ENCODE peak calls at places on chromosome X, in five cellular contexts. G is H9; A is CD8-positive, alpha-beta memory T cell; F is tibial nerve; R is transverse colon. V is an unnamed sample.

GRCh38 chrX:2698604-2699003 is 7.5 kb downstream of the CD99 start:
- DNase-seq in G (no peak), F (no peak), A (no peak), R (no peak), V (no peak)

GRCh38 chrX:31604629-31605221 is 532.9 kb upstream of the FTHL17 start:
- DNase-seq in G (no peak), A (no peak), F (no peak), R (no peak), V (no peak)

GRCh38 chrX:122500556-122500955 is 683.5 kb upstream of the GRIA3 start:
- DNase-seq in G (no peak), R (no peak), A (no peak), F (no peak), V (no peak)

GRCh38 chrX:38664285-38664684 is 102.9 kb downstream of the TSPAN7 start:
- DNase-seq in G (no peak), A (no peak), F (peak; percentile 8), R (no peak), V (no peak)

GRCh38 chrX:134753185-134754008 is 95.1 kb upstream of the PLAC1 start:
- DNase-seq in F (no peak), G (no peak), R (no peak), A (no peak), V (no peak)

GRCh38 chrX:29231800-29232199 is 644.6 kb downstream of the IL1RAPL1 start:
- DNase-seq in G (no peak), R (no peak), F (no peak), A (no peak), V (no peak)

GRCh38 chrX:58025979-58026378 is 115.7 kb upstream of the ZXDA start:
- DNase-seq in G (no peak), F (peak; percentile 39), R (peak; percentile 27), A (peak; percentile 5), V (no peak)

GRCh38 chrX:70129811-70130210 is 3.4 kb upstream of the IGBP1 start:
- DNase-seq in A (no peak), R (no peak), F (no peak), G (no peak), V (no peak)

GRCh38 chrX:142804085-142804484 is 221.6 kb upstream of the SPANXN4 start:
- DNase-seq in F (no peak), R (no peak), G (peak; percentile 47), A (no peak), V (no peak)

GRCh38 chrX:104137496-104137895 is 19.3 kb downstream of the SLC25A53 start:
- DNase-seq in A (no peak), R (no peak), F (no peak), G (no peak), V (no peak)

GRCh38 chrX:66020578-66021406 is 19.1 kb downstream of the VSIG4 start:
- DNase-seq in A (no peak), G (no peak), F (no peak), R (no peak), V (no peak)

GRCh38 chrX:63514575-63514967 is 163.4 kb upstream of the SPIN4 start:
- DNase-seq in A (no peak), F (no peak), R (no peak), G (no peak), V (no peak)

GRCh38 chrX:115591856-115592842 is 31.2 kb downstream of the PLS3 start:
- DNase-seq in G (no peak), R (no peak), A (no peak), F (no peak), V (no peak)

GRCh38 chrX:42096262-42096939 is 173.0 kb upstream of the CASK start:
- DNase-seq in R (no peak), F (no peak), A (no peak), G (no peak), V (no peak)

GRCh38 chrX:46758163-46758955 is 559 bp downstream of the SLC9A7 start:
- DNase-seq in A (no peak), R (peak; percentile 12), F (no peak), G (peak; percentile 35), V (no peak)

GRCh38 chrX:137568741-137569469 is 3.0 kb downstream of the ZIC3 start:
- DNase-seq in R (no peak), A (no peak), G (peak; percentile 31), F (no peak), V (no peak)

GRCh38 chrX:72045552-72046277 is 86.0 kb downstream of the RTL5 start:
- DNase-seq in G (peak; percentile 78), R (no peak), A (no peak), F (no peak), V (no peak)

GRCh38 chrX:72050011-72050410 is 81.7 kb downstream of the RTL5 start:
- DNase-seq in F (no peak), G (no peak), R (no peak), A (no peak), V (no peak)

GRCh38 chrX:72048515-72049455 is 82.9 kb downstream of the RTL5 start:
- DNase-seq in G (no peak), R (peak; percentile 31), A (no peak), F (no peak), V (no peak)

GRCh38 chrX:72045141-72045540 is 86.6 kb downstream of the RTL5 start:
- DNase-seq in F (no peak), R (no peak), G (no peak), A (no peak), V (no peak)

DNA sequence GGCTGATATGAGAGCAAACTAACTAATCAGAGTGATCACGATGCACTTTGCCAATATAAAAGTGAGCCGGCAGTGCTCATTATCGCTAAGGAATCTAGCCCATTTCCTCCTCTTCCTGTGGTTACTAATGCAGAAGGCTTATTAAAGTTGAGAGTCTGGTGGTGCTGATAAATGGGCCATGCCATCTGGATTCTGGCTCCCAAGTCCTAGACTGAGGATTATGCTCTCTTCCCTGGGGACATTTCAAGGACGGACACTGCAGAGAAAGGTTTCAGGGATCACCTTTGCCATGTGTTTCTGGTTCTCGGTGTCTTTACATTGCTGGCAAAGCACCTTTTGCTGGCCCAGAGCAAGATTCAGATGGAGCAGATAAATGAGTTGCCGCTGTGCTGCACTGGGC is 85.3 kb downstream of the RTL5 start:
- DNase-seq in A (no peak), R (no peak), G (no peak), F (no peak), V (no peak)
- H3K27ac ChIP-seq in A (no peak overlapping the region), R (no peak overlapping the region), G (peak overlapping the region; percentile 82), F (no peak overlapping the region), V (no peak overlapping the region)

GRCh38 chrX:109714340-109714958 is 18.6 kb downstream of the ACSL4 start:
- DNase-seq in G (no peak), A (no peak), F (no peak), R (no peak), V (no peak)
- H3K27ac ChIP-seq in G (no peak overlapping the region), A (no peak overlapping the region), F (no peak overlapping the region), R (no peak overlapping the region), V (no peak overlapping the region)

DNA sequence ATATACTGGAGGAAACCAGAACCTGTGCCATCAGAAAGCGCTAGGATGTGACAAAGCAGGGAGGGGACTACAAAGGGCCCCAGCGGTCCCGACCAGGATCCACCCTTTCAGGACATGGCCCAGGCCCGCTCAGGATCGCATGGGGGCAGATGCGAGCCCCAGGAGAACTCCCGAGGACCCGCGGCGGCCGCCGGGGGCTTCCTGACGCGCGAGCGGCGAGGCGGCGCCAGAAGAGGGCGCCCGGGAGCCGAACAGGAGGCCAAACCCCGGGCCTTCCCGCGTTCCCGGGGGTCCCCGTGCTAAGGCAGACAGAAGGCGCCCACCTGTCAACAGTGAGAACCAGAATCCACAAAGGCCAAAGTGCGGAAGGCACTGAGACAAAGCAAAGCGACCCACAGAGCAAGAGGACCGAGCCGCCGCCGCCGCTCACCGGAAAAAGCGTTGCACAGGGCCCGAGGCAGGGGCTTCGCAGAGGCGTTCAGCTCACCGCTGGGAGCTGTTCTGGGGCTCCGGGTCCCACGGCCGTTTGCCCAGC is 7.3 kb upstream of the OPN1LW start:
- DNase-seq in G (peak; percentile 80), R (peak; percentile 74), F (peak; percentile 40), A (peak; percentile 65), V (peak; percentile 13)
- H3K27ac ChIP-seq in G (no peak overlapping the region), R (peak overlapping the region; percentile 23), F (peak overlapping the region; percentile 50), A (peak overlapping the region; percentile 51), V (no peak overlapping the region)

GRCh38 chrX:43870011-43870410 is 12.2 kb downstream of the MAOB start:
- DNase-seq in A (no peak), F (no peak), G (no peak), R (no peak), V (no peak)
- H3K27ac ChIP-seq in A (no peak overlapping the region), F (no peak overlapping the region), G (no peak overlapping the region), R (no peak overlapping the region), V (no peak overlapping the region)